ENCODE peak calls at places on chromosome 19, in five cellular contexts. K is fibroblast of the aortic adventitia; P is tibial artery; C is stimulated activated CD4-positive, alpha-beta T cell treated with anti-CD3 and anti-CD28 coated beads, TNF-alpha, amount 100 ng/mL, for 1 hour; D is sciatic nerve. V is an unnamed sample.

GRCh38 chr19:35013047-35013819 is 13.1 kb downstream of the GRAMD1A start:
- DNase-seq in K (peak), P (peak), C (peak), D (peak), V (no peak)

GRCh38 chr19:41922220-41922576 is 6.1 kb downstream of the ERFL start:
- DNase-seq in K (no peak), P (no peak), C (no peak), D (no peak), V (no peak)

GRCh38 chr19:54248016-54248601 is 5.5 kb upstream of the LILRA6 start:
- DNase-seq in K (no peak), P (peak), C (no peak), D (no peak), V (no peak)

GRCh38 chr19:15463865-15464371 is 426 bp downstream of the RASAL3 start:
- DNase-seq in K (no peak), P (no peak), C (peak), D (no peak), V (no peak)

GRCh38 chr19:42323852-42324654 is 1.4 kb upstream of the MEGF8 start:
- DNase-seq in K (no peak), P (no peak), C (no peak), D (no peak), V (no peak)

GRCh38 chr19:4575267-4575793 is 15.8 kb upstream of the SEMA6B start:
- DNase-seq in K (peak), P (peak), C (no peak), D (peak), V (peak)

GRCh38 chr19:43983912-43984686 is at the start of gene ZNF155:
- DNase-seq in K (peak), P (peak), C (peak), D (peak), V (peak)

GRCh38 chr19:8481616-8482015 is 20.8 kb downstream of the PRAM1 start:
- DNase-seq in K (no peak), P (no peak), C (no peak), D (no peak), V (no peak)

GRCh38 chr19:34539396-34539795 is 57.8 kb downstream of the WTIP start:
- DNase-seq in K (no peak), P (no peak), C (no peak), D (no peak), V (no peak)

GRCh38 chr19:15401397-15401710 is 17.4 kb downstream of the AKAP8L start:
- DNase-seq in K (no peak), P (no peak), C (no peak), D (peak), V (no peak)

GRCh38 chr19:39937094-39937493 is 2.7 kb upstream of the FCGBP start:
- DNase-seq in K (no peak), P (no peak), C (peak), D (no peak), V (no peak)

GRCh38 chr19:13095934-13096890 is 6.4 kb downstream of the LYL1 start:
- DNase-seq in K (no peak), P (no peak), C (no peak), D (no peak), V (no peak)

GRCh38 chr19:27774337-27774736 is 1438.6 kb downstream of the UQCRFS1 start:
- DNase-seq in K (no peak), P (no peak), C (no peak), D (no peak), V (no peak)

GRCh38 chr19:45693168-45693788 is 812 bp downstream of the QPCTL start:
- DNase-seq in K (peak), P (peak), C (peak), D (peak), V (no peak)

GRCh38 chr19:45275370-45275971 is 24.4 kb downstream of the MARK4 start:
- DNase-seq in K (no peak), P (no peak), C (no peak), D (no peak), V (no peak)

GRCh38 chr19:4518345-4519171 is at the start of gene PLIN4:
- DNase-seq in K (peak), P (no peak), C (no peak), D (no peak), V (no peak)

GRCh38 chr19:50379602-50380001 is 3.3 kb downstream of the NR1H2 start:
- DNase-seq in K (no peak), P (no peak), C (no peak), D (no peak), V (no peak)

GRCh38 chr19:54207908-54208783 is 7.5 kb downstream of the RPS9 start:
- DNase-seq in K (peak), P (peak), C (no peak), D (peak), V (no peak)

GRCh38 chr19:55086730-55087541 is 11.3 kb downstream of the EPS8L1 start:
- DNase-seq in K (peak), P (peak), C (no peak), D (peak), V (peak)

GRCh38 chr19:47324502-47324901 is 7.5 kb upstream of the C5AR2 start:
- DNase-seq in K (no peak), P (peak), C (no peak), D (no peak), V (no peak)

GRCh38 chr19:34676697-34677385 is at the start of gene SCGB2B2:
- DNase-seq in K (no peak), P (no peak), C (no peak), D (peak), V (no peak)

GRCh38 chr19:6056801-6057650 is 53.3 kb downstream of the RFX2 start:
- DNase-seq in K (peak), P (peak), C (no peak), D (peak), V (peak)

GRCh38 chr19:42053037-42053935 is 16.7 kb downstream of the GRIK5 start:
- DNase-seq in K (no peak), P (no peak), C (no peak), D (no peak), V (no peak)

GRCh38 chr19:8208119-8208709 is 956 bp upstream of the CERS4 start:
- DNase-seq in K (no peak), P (no peak), C (no peak), D (no peak), V (no peak)

GRCh38 chr19:36046443-36047050 is 7.5 kb downstream of the THAP8 start:
- DNase-seq in K (peak), P (no peak), C (no peak), D (no peak), V (no peak)

GRCh38 chr19:45496349-45496953 is 396 bp downstream of the RTN2 start:
- DNase-seq in K (no peak), P (no peak), C (no peak), D (no peak), V (no peak)

GRCh38 chr19:55188620-55189019 is 8.5 kb upstream of the SYT5 start:
- DNase-seq in K (no peak), P (no peak), C (no peak), D (no peak), V (no peak)

GRCh38 chr19:39737929-39738328 is at the start of gene CLC:
- DNase-seq in K (no peak), P (no peak), C (no peak), D (no peak), V (no peak)

GRCh38 chr19:48991823-48992570 is 1.1 kb downstream of the GYS1 start:
- DNase-seq in K (peak), P (peak), C (no peak), D (peak), V (peak)